ENCODE peak calls at places on chromosomes 11 and 22, in six cellular contexts. L, E, I, F, B and Z are unnamed samples.
A peak's percentile ranks its signal among the peaks of the same experiment; 100 is the strongest.

GRCh38 chr11:102420547-102420946 is 32.0 kb downstream of the TMEM123 start:
- DNase-seq in E (no peak), B (no peak), I (no peak), L (no peak), F (no peak), Z (no peak)

GRCh38 chr11:72581067-72581466 is 93.2 kb downstream of the PDE2A start:
- DNase-seq in I (no peak), F (no peak), E (no peak), L (no peak), B (no peak), Z (no peak)

GRCh38 chr11:22169833-22170232 is 23.1 kb upstream of the ANO5 start:
- DNase-seq in B (no peak), I (no peak), F (no peak), E (no peak), L (no peak), Z (peak; percentile 0)

GRCh38 chr22:23800297-23801237 is 13.8 kb downstream of the SMARCB1 start:
- DNase-seq in F (no peak), L (no peak), E (no peak), B (no peak), I (no peak), Z (no peak)

GRCh38 chr11:19234428-19234827 is 6.3 kb downstream of the E2F8 start:
- DNase-seq in E (no peak), L (no peak), I (no peak), B (no peak), F (no peak), Z (no peak)

GRCh38 chr11:125070699-125071254 is 7.7 kb downstream of the SLC37A2 start:
- DNase-seq in B (peak; percentile 27), I (no peak), E (no peak), L (no peak), F (peak; percentile 63), Z (peak; percentile 64)

GRCh38 chr11:59669611-59670009 is 773 bp upstream of the PATL1 start:
- DNase-seq in B (peak; percentile 64), F (peak; percentile 73), I (peak; percentile 63), L (no peak), E (peak; percentile 63), Z (peak; percentile 49)

GRCh38 chr11:12674936-12675696 is 895 bp downstream of the TEAD1 start:
- DNase-seq in B (no peak), F (peak; percentile 63), I (peak; percentile 51), L (no peak), E (no peak), Z (no peak)

GRCh38 chr11:48154162-48154561 is 62.4 kb upstream of the OR4B1 start:
- DNase-seq in E (no peak), L (no peak), B (no peak), F (peak; percentile 22), I (no peak), Z (peak; percentile 62)

GRCh38 chr11:106917973-106918372 is 100.3 kb downstream of the GUCY1A2 start:
- DNase-seq in L (peak; percentile 12), I (peak; percentile 63), B (peak; percentile 8), E (peak; percentile 74), F (peak; percentile 5), Z (peak; percentile 0)

GRCh38 chr11:130858215-130858614 is 58.1 kb downstream of the SNX19 start:
- DNase-seq in B (no peak), I (peak; percentile 59), F (no peak), E (no peak), L (no peak), Z (no peak)

GRCh38 chr11:79113099-79113498 is 327.7 kb downstream of the TENM4 start:
- DNase-seq in E (no peak), I (no peak), F (no peak), B (no peak), L (no peak), Z (no peak)

GRCh38 chr22:47193606-47194316 is 431.3 kb downstream of the TBC1D22A start:
- DNase-seq in E (no peak), F (no peak), I (no peak), B (no peak), L (no peak), Z (no peak)

GRCh38 chr11:73663604-73664495 is 17.5 kb downstream of the PLEKHB1 start:
- DNase-seq in E (no peak), F (no peak), B (no peak), I (no peak), L (no peak), Z (no peak)

GRCh38 chr11:7596975-7597391 is 76.3 kb downstream of the CYB5R2 start:
- DNase-seq in F (no peak), E (no peak), I (no peak), L (no peak), B (no peak), Z (no peak)

GRCh38 chr22:25410849-25411248 is 153.6 kb upstream of the GRK3 start:
- DNase-seq in I (no peak), L (no peak), E (no peak), B (no peak), F (no peak), Z (no peak)

GRCh38 chr22:47839586-47840245 is 1077.3 kb downstream of the TBC1D22A start:
- DNase-seq in L (no peak), E (no peak), I (no peak), F (no peak), B (no peak), Z (no peak)

GRCh38 chr11:107780775-107781174 is 68.9 kb upstream of the SLN start:
- DNase-seq in I (no peak), E (no peak), L (no peak), B (no peak), F (no peak), Z (no peak)

GRCh38 chr22:27576815-27577564 is 224.6 kb downstream of the MN1 start:
- DNase-seq in L (no peak), F (peak; percentile 75), B (no peak), E (no peak), I (no peak), Z (peak; percentile 70)

GRCh38 chr11:18536195-18536594 is 9.5 kb upstream of the TSG101 start:
- DNase-seq in L (no peak), I (no peak), F (no peak), E (no peak), B (no peak), Z (no peak)

GRCh38 chr11:46238967-46239800 is 38.3 kb upstream of the CREB3L1 start:
- DNase-seq in E (peak; percentile 97), F (peak; percentile 88), L (peak; percentile 89), B (peak; percentile 86), I (peak; percentile 95), Z (peak; percentile 84)

GRCh38 chr22:44701824-44702478 is at the start of gene PRR5:
- DNase-seq in E (peak; percentile 81), L (peak; percentile 61), I (peak; percentile 74), B (no peak), F (peak; percentile 88), Z (peak; percentile 91)

GRCh38 chr11:10809373-10810199 is 860 bp upstream of the EIF4G2 start:
- DNase-seq in L (peak; percentile 72), B (peak; percentile 41), F (peak; percentile 89), I (peak; percentile 84), E (peak; percentile 80), Z (peak; percentile 80)

GRCh38 chr22:49734390-49734789 is 93.3 kb downstream of the BRD1 start:
- DNase-seq in L (no peak), E (no peak), B (no peak), I (no peak), F (no peak), Z (no peak)

GRCh38 chr22:49100316-49100715 is 727.4 kb downstream of the BRD1 start:
- DNase-seq in I (no peak), E (no peak), F (no peak), B (no peak), L (no peak), Z (no peak)

GRCh38 chr11:70448983-70449567 is 50.7 kb downstream of the CTTN start:
- DNase-seq in E (no peak), B (no peak), I (peak; percentile 30), F (no peak), L (no peak), Z (no peak)

GRCh38 chr11:110134120-110134519 is 40.9 kb downstream of the ZC3H12C start:
- DNase-seq in B (no peak), F (no peak), L (peak; percentile 74), I (no peak), E (no peak), Z (no peak)

GRCh38 chr11:66704659-66705360 is 24.2 kb downstream of the SPTBN2 start:
- DNase-seq in L (no peak), I (no peak), B (no peak), E (no peak), F (no peak), Z (no peak)

GRCh38 chr11:71485063-71485399 is 32.0 kb downstream of the NADSYN1 start:
- DNase-seq in F (no peak), E (no peak), B (no peak), I (no peak), L (no peak), Z (no peak)

GRCh38 chr11:26928636-26929035 is 65.3 kb upstream of the FIBIN start:
- DNase-seq in E (no peak), L (no peak), F (peak; percentile 55), B (no peak), I (no peak), Z (no peak)

GRCh38 chr11:47393163-47394049 is 15.0 kb upstream of the SLC39A13 start:
- DNase-seq in F (peak; percentile 82), E (no peak), L (no peak), I (no peak), B (no peak), Z (peak; percentile 88)

DNA sequence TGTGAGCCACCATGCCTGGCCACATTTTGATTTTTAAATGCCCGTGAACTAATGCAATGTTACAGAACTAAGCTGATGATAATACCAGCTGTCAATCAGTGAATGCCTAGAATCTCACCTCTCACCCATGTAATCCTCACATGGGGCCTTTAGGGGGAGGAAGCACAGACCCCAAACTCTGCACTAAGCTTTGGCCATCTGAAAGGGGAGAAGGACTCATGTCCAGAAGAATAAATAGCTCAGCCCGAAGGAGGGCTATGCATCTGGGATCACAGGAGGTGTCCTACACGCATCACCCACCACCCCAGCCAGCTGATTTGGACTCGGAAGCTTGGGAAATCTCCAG is 36.0 kb upstream of the YPEL1 start:
- DNase-seq in B (no peak), F (no peak), I (no peak), E (no peak), L (no peak), Z (no peak)
- H3K4me3 ChIP-seq in B (no peak overlapping the region), F (no peak overlapping the region), I (no peak overlapping the region), E (no peak overlapping the region), L (no peak overlapping the region), Z (no peak overlapping the region)

DNA sequence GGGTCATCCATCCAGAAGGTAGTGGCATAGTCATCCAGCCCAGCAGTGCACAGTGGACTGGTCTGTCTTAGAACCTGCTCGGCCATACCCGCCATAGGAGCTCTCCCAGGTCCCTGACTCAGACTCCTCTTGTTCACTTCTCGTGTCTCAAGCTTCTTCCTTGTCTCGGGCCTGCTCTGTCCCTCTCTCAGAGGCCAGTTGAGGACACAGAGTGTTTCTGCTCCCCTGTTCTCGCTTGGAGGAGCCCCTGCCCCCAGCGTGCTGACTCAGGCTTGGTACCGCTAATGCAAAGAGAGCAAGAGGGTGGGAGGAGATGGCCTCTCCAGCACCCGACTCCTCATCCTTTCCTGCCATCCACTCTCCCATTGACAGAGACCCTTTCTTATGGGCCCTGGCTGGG is 15.7 kb downstream of the TSPAN18 start:
- DNase-seq in F (no peak), L (no peak), I (no peak), B (no peak), E (no peak), Z (no peak)
- H2AK5ac ChIP-seq in F (no peak overlapping the region), L (no peak overlapping the region), I (no peak overlapping the region), B (no peak overlapping the region), E (peak overlapping the region; percentile 43), Z (no peak overlapping the region)

GRCh38 chr11:92225206-92225562 is 566 bp downstream of the FAT3 start:
- DNase-seq in I (peak; percentile 54), E (no peak), L (peak; percentile 33), B (no peak), F (no peak), Z (no peak)
- H3K4me3 ChIP-seq in I (peak overlapping the region; percentile 76), E (peak overlapping the region; percentile 53), L (peak overlapping the region; percentile 84), B (peak overlapping the region; percentile 70), F (peak overlapping the region; percentile 77), Z (peak overlapping the region; percentile 47)

GRCh38 chr11:69422645-69423044 is 58.8 kb upstream of the LINC01488 start:
- DNase-seq in F (no peak), I (no peak), E (no peak), L (no peak), B (no peak), Z (no peak)
- H2AK5ac ChIP-seq in F (no peak overlapping the region), I (no peak overlapping the region), E (no peak overlapping the region), L (no peak overlapping the region), B (peak overlapping the region; percentile 66), Z (peak overlapping the region; percentile 95)